ENCODE peak calls at places on chromosomes 2 and 18, in four cellular contexts. K is Kasumi-1; L is stimulated activated CD4-positive, alpha-beta T cell treated with anti-CD3 and anti-CD28 coated beads, Interleukin-4, amount 100 ng/mL, for 4 hours; I is fibroblast of the conjunctiva. V is an unnamed sample.

GRCh38 chr2:232611559-232612218 is 21.7 kb upstream of the EFHD1 start:
- DNase-seq in I (peak; percentile 68), K (peak; percentile 21), L (peak; percentile 65), V (no peak)

GRCh38 chr2:55838653-55839052 is 84.9 kb downstream of the EFEMP1 start:
- DNase-seq in I (no peak), L (no peak), K (no peak), V (no peak)

GRCh38 chr2:231052494-231053451 is 3.9 kb upstream of the PSMD1 start:
- DNase-seq in I (peak; percentile 62), K (peak; percentile 35), L (peak; percentile 80), V (peak; percentile 77)

GRCh38 chr2:239303711-239304532 is 96.9 kb downstream of the HDAC4 start:
- DNase-seq in K (no peak), L (no peak), I (no peak), V (no peak)

GRCh38 chr2:235737840-235738239 is 244.0 kb downstream of the AGAP1 start:
- DNase-seq in I (no peak), L (no peak), K (no peak), V (no peak)

GRCh38 chr2:102226612-102227351 is 40.0 kb downstream of the IL1RL2 start:
- DNase-seq in L (no peak), I (no peak), K (no peak), V (no peak)

GRCh38 chr2:28681216-28681981 is 70.2 kb upstream of the PPP1CB start:
- DNase-seq in L (peak; percentile 46), I (no peak), K (no peak), V (no peak)

GRCh38 chr2:155442755-155443372 is 744.4 kb downstream of the KCNJ3 start:
- DNase-seq in K (peak; percentile 20), L (no peak), I (no peak), V (no peak)

GRCh38 chr2:58594175-58594574 is 353.1 kb upstream of the FANCL start:
- DNase-seq in K (no peak), I (no peak), L (no peak), V (peak; percentile 8)

GRCh38 chr18:1408331-1408835 is 503.7 kb downstream of the ADCYAP1 start:
- DNase-seq in L (no peak), K (no peak), I (no peak), V (no peak)

GRCh38 chr18:4599312-4599711 is 144.2 kb upstream of the DLGAP1 start:
- DNase-seq in K (no peak), L (no peak), I (no peak), V (no peak)

GRCh38 chr2:180405520-180405919 is 398.4 kb upstream of the CWC22 start:
- DNase-seq in I (no peak), K (no peak), L (no peak), V (no peak)

GRCh38 chr18:7598167-7599062 is 31.3 kb downstream of the PTPRM start:
- DNase-seq in I (no peak), K (no peak), L (no peak), V (no peak)

GRCh38 chr18:76687271-76688006 is 134.9 kb upstream of the ZNF236 start:
- DNase-seq in I (no peak), K (no peak), L (no peak), V (no peak)

GRCh38 chr2:106120432-106120831 is 73.7 kb downstream of the UXS1 start:
- DNase-seq in L (no peak), I (no peak), K (no peak), V (no peak)

GRCh38 chr18:48100712-48101165 is 170.3 kb upstream of the SMAD2 start:
- DNase-seq in L (no peak), K (no peak), I (no peak), V (no peak)

GRCh38 chr18:76467371-76468190 is 27.5 kb downstream of the ZNF516 start:
- DNase-seq in K (peak; percentile 90), L (no peak), I (no peak), V (peak; percentile 94)

GRCh38 chr2:27494944-27495554 is at the start of gene FNDC4:
- DNase-seq in L (peak; percentile 13), I (no peak), K (no peak), V (no peak)

GRCh38 chr2:120778244-120778643 is 42.6 kb downstream of the GLI2 start:
- DNase-seq in K (no peak), L (no peak), I (no peak), V (no peak)

GRCh38 chr2:233816334-233816733 is 38.0 kb downstream of the HJURP start:
- DNase-seq in I (no peak), L (no peak), K (no peak), V (no peak)

GRCh38 chr2:154623819-154624218 is 74.7 kb upstream of the KCNJ3 start:
- DNase-seq in I (peak; percentile 13), K (peak; percentile 81), L (no peak), V (peak; percentile 4)

GRCh38 chr2:20050712-20051517 is 513 bp downstream of the LAPTM4A start:
- DNase-seq in L (peak; percentile 9), I (peak; percentile 56), K (peak; percentile 58), V (peak; percentile 36)

GRCh38 chr2:8045081-8045614 is 636.7 kb upstream of the ID2 start:
- DNase-seq in I (no peak), K (no peak), L (no peak), V (no peak)

GRCh38 chr2:126859631-126860030 is 39.1 kb upstream of the TEX51 start:
- DNase-seq in K (no peak), I (no peak), L (no peak), V (no peak)

GRCh38 chr2:60516383-60516811 is 37.1 kb downstream of the BCL11A start:
- DNase-seq in L (no peak), I (peak; percentile 75), K (no peak), V (no peak)

GRCh38 chr2:197813093-197813787 is 8.8 kb downstream of the PLCL1 start:
- DNase-seq in L (no peak), K (peak; percentile 66), I (peak; percentile 20), V (peak; percentile 22)

GRCh38 chr18:79795446-79795845 is 2.3 kb upstream of the KCNG2 start:
- DNase-seq in K (no peak), L (no peak), I (no peak), V (no peak)